ENCODE peak calls at places on chromosome 7, in ten cellular contexts. T, M, D, E, V, Y, A, Z, F and N are unnamed samples.

GRCh38 chr7:134440067-134440466 is 18.8 kb downstream of the AKR1B1 start:
- DNase-seq in E (no peak), V (no peak), T (no peak), D (peak), M (no peak), A (no peak), F (no peak), Y (no peak), Z (no peak), N (no peak)

GRCh38 chr7:126682176-126682575 is 570.6 kb downstream of the GRM8 start:
- DNase-seq in T (no peak), D (no peak), E (no peak), Z (no peak), M (no peak), V (no peak), F (no peak), A (no peak), Y (no peak), N (no peak)

GRCh38 chr7:2701832-2702593 is 14.0 kb downstream of the AMZ1 start:
- DNase-seq in D (no peak), E (no peak), F (peak), Y (no peak), Z (no peak), M (peak), A (no peak), T (no peak), V (no peak), N (peak)

GRCh38 chr7:150413640-150414081 is 34.5 kb downstream of the ZNF775 start:
- DNase-seq in D (no peak), F (no peak), A (no peak), V (no peak), E (peak), Y (no peak), M (no peak), Z (no peak), T (no peak), N (no peak)

GRCh38 chr7:25389489-25390106 is 161.3 kb upstream of the NPVF start:
- DNase-seq in D (peak), Z (no peak), A (no peak), V (peak), F (peak), M (peak), Y (no peak), E (peak), T (no peak), N (no peak)

GRCh38 chr7:100793806-100794660 is 33.3 kb downstream of the EPHB4 start:
- DNase-seq in A (no peak), Z (no peak), Y (no peak), F (no peak), E (no peak), T (no peak), D (no peak), V (no peak), M (no peak), N (no peak)

GRCh38 chr7:135855836-135856235 is 107.2 kb upstream of the FAM180A start:
- DNase-seq in T (no peak), Y (no peak), M (peak), A (no peak), V (peak), E (peak), F (peak), D (no peak), Z (no peak), N (no peak)

GRCh38 chr7:77395543-77395942 is 20.6 kb downstream of the GSAP start:
- DNase-seq in V (no peak), T (no peak), A (no peak), E (no peak), D (no peak), F (no peak), Y (no peak), M (no peak), Z (no peak), N (no peak)

GRCh38 chr7:139976838-139977656 is 85.7 kb downstream of the PARP12 start:
- DNase-seq in Y (no peak), D (no peak), V (peak), A (no peak), Z (no peak), E (no peak), M (no peak), T (no peak), F (no peak), N (no peak)

GRCh38 chr7:6508950-6509349 is 42.3 kb downstream of the GRID2IP start:
- DNase-seq in Y (no peak), V (no peak), D (no peak), E (no peak), T (no peak), A (no peak), M (no peak), F (no peak), Z (no peak), N (no peak)

GRCh38 chr7:92834661-92835139 is 1.7 kb downstream of the CDK6 start:
- DNase-seq in Z (no peak), A (peak), T (no peak), Y (no peak), V (peak), F (no peak), D (peak), E (no peak), M (peak), N (peak)

GRCh38 chr7:25260862-25261454 is 32.7 kb upstream of the NPVF start:
- DNase-seq in E (peak), F (peak), T (peak), M (peak), Z (no peak), A (no peak), Y (no peak), D (no peak), V (peak), N (no peak)

GRCh38 chr7:77791956-77792355 is 6.3 kb downstream of the TMEM60 start:
- DNase-seq in M (no peak), A (no peak), Y (no peak), V (no peak), T (no peak), Z (no peak), F (no peak), D (no peak), E (no peak), N (no peak)

GRCh38 chr7:90387470-90388240 is 15.6 kb upstream of the CLDN12 start:
- DNase-seq in V (no peak), Z (no peak), M (no peak), F (peak), E (no peak), T (no peak), D (no peak), Y (no peak), A (no peak), N (no peak)

GRCh38 chr7:8151161-8151560 is 110.8 kb downstream of the ICA1 start:
- DNase-seq in F (no peak), E (no peak), A (no peak), Y (no peak), T (no peak), Z (no peak), V (no peak), D (no peak), M (no peak), N (no peak)

GRCh38 chr7:148230341-148230740 is 360.2 kb upstream of the C7orf33 start:
- DNase-seq in F (no peak), V (no peak), T (no peak), D (no peak), M (no peak), A (no peak), Y (no peak), Z (no peak), E (no peak), N (no peak)